ENCODE peak calls at places on chromosomes 7 and 10, in four cellular contexts. One of them, this sample, is unnamed.

GRCh38 chr10:93818086-93818485 is 60.4 kb downstream of the LGI1 start:
- DNase-seq in activated T-helper 1 cell treated with anti-CD3 and anti-CD28 coated beads, Interleukin-2, amount 50 U/mL, for 16 hours: no peak
- DNase-seq in naive thymus-derived CD8-positive, alpha-beta T cell: no peak
- DNase-seq in iPS DF 6.9: no peak
- DNase-seq in this sample: no peak

GRCh38 chr10:25018703-25019102 is 2.3 kb downstream of the THNSL1 start:
- DNase-seq in activated T-helper 1 cell treated with anti-CD3 and anti-CD28 coated beads, Interleukin-2, amount 50 U/mL, for 16 hours: no peak
- DNase-seq in iPS DF 6.9: no peak
- DNase-seq in naive thymus-derived CD8-positive, alpha-beta T cell: no peak
- DNase-seq in this sample: no peak

GRCh38 chr10:104612577-104613205 is 28.4 kb upstream of the SORCS3 start:
- DNase-seq in iPS DF 6.9: no peak
- DNase-seq in activated T-helper 1 cell treated with anti-CD3 and anti-CD28 coated beads, Interleukin-2, amount 50 U/mL, for 16 hours: no peak
- DNase-seq in naive thymus-derived CD8-positive, alpha-beta T cell: no peak
- DNase-seq in this sample: no peak

GRCh38 chr7:30165590-30165989 is 30.8 kb downstream of the MTURN start:
- DNase-seq in naive thymus-derived CD8-positive, alpha-beta T cell: no peak
- DNase-seq in activated T-helper 1 cell treated with anti-CD3 and anti-CD28 coated beads, Interleukin-2, amount 50 U/mL, for 16 hours: no peak
- DNase-seq in iPS DF 6.9: no peak
- DNase-seq in this sample: no peak

GRCh38 chr7:75072978-75073282 is 672 bp downstream of the RCC1L start:
- DNase-seq in activated T-helper 1 cell treated with anti-CD3 and anti-CD28 coated beads, Interleukin-2, amount 50 U/mL, for 16 hours: no peak
- DNase-seq in iPS DF 6.9: no peak
- DNase-seq in naive thymus-derived CD8-positive, alpha-beta T cell: no peak
- DNase-seq in this sample: no peak

GRCh38 chr7:91876391-91877133 is 3.9 kb downstream of the MTERF1 start:
- DNase-seq in naive thymus-derived CD8-positive, alpha-beta T cell: no peak
- DNase-seq in iPS DF 6.9: no peak
- DNase-seq in activated T-helper 1 cell treated with anti-CD3 and anti-CD28 coated beads, Interleukin-2, amount 50 U/mL, for 16 hours: no peak
- DNase-seq in this sample: no peak

GRCh38 chr10:131698232-131698631 is 202.6 kb upstream of the PPP2R2D start:
- DNase-seq in iPS DF 6.9: no peak
- DNase-seq in activated T-helper 1 cell treated with anti-CD3 and anti-CD28 coated beads, Interleukin-2, amount 50 U/mL, for 16 hours: no peak
- DNase-seq in naive thymus-derived CD8-positive, alpha-beta T cell: no peak
- DNase-seq in this sample: no peak

GRCh38 chr10:110414563-110415309 is 83.0 kb upstream of the DUSP5 start:
- DNase-seq in iPS DF 6.9: no peak
- DNase-seq in naive thymus-derived CD8-positive, alpha-beta T cell: peak; percentile 78
- DNase-seq in activated T-helper 1 cell treated with anti-CD3 and anti-CD28 coated beads, Interleukin-2, amount 50 U/mL, for 16 hours: peak; percentile 62
- DNase-seq in this sample: peak; percentile 63

GRCh38 chr7:130491841-130492518 is at the start of gene MEST:
- DNase-seq in iPS DF 6.9: no peak
- DNase-seq in activated T-helper 1 cell treated with anti-CD3 and anti-CD28 coated beads, Interleukin-2, amount 50 U/mL, for 16 hours: no peak
- DNase-seq in naive thymus-derived CD8-positive, alpha-beta T cell: peak; percentile 27
- DNase-seq in this sample: no peak

GRCh38 chr10:59234194-59234593 is 57.8 kb downstream of the PHYHIPL start:
- DNase-seq in naive thymus-derived CD8-positive, alpha-beta T cell: no peak
- DNase-seq in activated T-helper 1 cell treated with anti-CD3 and anti-CD28 coated beads, Interleukin-2, amount 50 U/mL, for 16 hours: no peak
- DNase-seq in iPS DF 6.9: no peak
- DNase-seq in this sample: no peak

GRCh38 chr10:105391670-105392331 is 750.7 kb downstream of the SORCS3 start:
- DNase-seq in activated T-helper 1 cell treated with anti-CD3 and anti-CD28 coated beads, Interleukin-2, amount 50 U/mL, for 16 hours: no peak
- DNase-seq in naive thymus-derived CD8-positive, alpha-beta T cell: no peak
- DNase-seq in iPS DF 6.9: no peak
- DNase-seq in this sample: no peak

GRCh38 chr7:157404845-157405481 is 68.2 kb downstream of the DNAJB6 start:
- DNase-seq in activated T-helper 1 cell treated with anti-CD3 and anti-CD28 coated beads, Interleukin-2, amount 50 U/mL, for 16 hours: no peak
- DNase-seq in naive thymus-derived CD8-positive, alpha-beta T cell: no peak
- DNase-seq in iPS DF 6.9: no peak
- DNase-seq in this sample: no peak

GRCh38 chr10:18294633-18295032 is 154.4 kb downstream of the CACNB2 start:
- DNase-seq in iPS DF 6.9: no peak
- DNase-seq in activated T-helper 1 cell treated with anti-CD3 and anti-CD28 coated beads, Interleukin-2, amount 50 U/mL, for 16 hours: no peak
- DNase-seq in naive thymus-derived CD8-positive, alpha-beta T cell: no peak
- DNase-seq in this sample: no peak

GRCh38 chr7:99244942-99245341 is 27.7 kb upstream of the MYH16 start:
- DNase-seq in naive thymus-derived CD8-positive, alpha-beta T cell: no peak
- DNase-seq in activated T-helper 1 cell treated with anti-CD3 and anti-CD28 coated beads, Interleukin-2, amount 50 U/mL, for 16 hours: no peak
- DNase-seq in iPS DF 6.9: no peak
- DNase-seq in this sample: no peak

GRCh38 chr7:1233328-1234048 is 816 bp downstream of the UNCX start:
- DNase-seq in naive thymus-derived CD8-positive, alpha-beta T cell: no peak
- DNase-seq in activated T-helper 1 cell treated with anti-CD3 and anti-CD28 coated beads, Interleukin-2, amount 50 U/mL, for 16 hours: no peak
- DNase-seq in iPS DF 6.9: no peak
- DNase-seq in this sample: no peak

GRCh38 chr7:155459133-155459866 is 1.4 kb downstream of the EN2 start:
- DNase-seq in naive thymus-derived CD8-positive, alpha-beta T cell: no peak
- DNase-seq in activated T-helper 1 cell treated with anti-CD3 and anti-CD28 coated beads, Interleukin-2, amount 50 U/mL, for 16 hours: no peak
- DNase-seq in iPS DF 6.9: no peak
- DNase-seq in this sample: no peak

GRCh38 chr7:42236266-42237161 is 495 bp downstream of the GLI3 start:
- DNase-seq in iPS DF 6.9: no peak
- DNase-seq in activated T-helper 1 cell treated with anti-CD3 and anti-CD28 coated beads, Interleukin-2, amount 50 U/mL, for 16 hours: no peak
- DNase-seq in naive thymus-derived CD8-positive, alpha-beta T cell: no peak
- DNase-seq in this sample: no peak

GRCh38 chr7:130875265-130875741 is 141.3 kb upstream of the KLF14 start:
- DNase-seq in iPS DF 6.9: peak; percentile 57
- DNase-seq in naive thymus-derived CD8-positive, alpha-beta T cell: peak; percentile 49
- DNase-seq in activated T-helper 1 cell treated with anti-CD3 and anti-CD28 coated beads, Interleukin-2, amount 50 U/mL, for 16 hours: no peak
- DNase-seq in this sample: peak; percentile 4

GRCh38 chr10:89646833-89647570 is 2.0 kb upstream of the PANK1 start:
- DNase-seq in naive thymus-derived CD8-positive, alpha-beta T cell: no peak
- DNase-seq in iPS DF 6.9: no peak
- DNase-seq in activated T-helper 1 cell treated with anti-CD3 and anti-CD28 coated beads, Interleukin-2, amount 50 U/mL, for 16 hours: no peak
- DNase-seq in this sample: no peak

GRCh38 chr10:60960913-60961312 is 16.9 kb upstream of the RHOBTB1 start:
- DNase-seq in naive thymus-derived CD8-positive, alpha-beta T cell: no peak
- DNase-seq in activated T-helper 1 cell treated with anti-CD3 and anti-CD28 coated beads, Interleukin-2, amount 50 U/mL, for 16 hours: no peak
- DNase-seq in iPS DF 6.9: no peak
- DNase-seq in this sample: no peak

GRCh38 chr10:48661441-48661840 is 23.2 kb upstream of the WDFY4 start:
- DNase-seq in naive thymus-derived CD8-positive, alpha-beta T cell: no peak
- DNase-seq in activated T-helper 1 cell treated with anti-CD3 and anti-CD28 coated beads, Interleukin-2, amount 50 U/mL, for 16 hours: no peak
- DNase-seq in iPS DF 6.9: no peak
- DNase-seq in this sample: no peak

GRCh38 chr7:148914208-148914777 is 30.2 kb upstream of the EZH2 start:
- DNase-seq in iPS DF 6.9: no peak
- DNase-seq in activated T-helper 1 cell treated with anti-CD3 and anti-CD28 coated beads, Interleukin-2, amount 50 U/mL, for 16 hours: no peak
- DNase-seq in naive thymus-derived CD8-positive, alpha-beta T cell: no peak
- DNase-seq in this sample: peak; percentile 26

GRCh38 chr10:119812684-119813083 is 60.0 kb downstream of the MCMBP start:
- DNase-seq in naive thymus-derived CD8-positive, alpha-beta T cell: no peak
- DNase-seq in activated T-helper 1 cell treated with anti-CD3 and anti-CD28 coated beads, Interleukin-2, amount 50 U/mL, for 16 hours: no peak
- DNase-seq in iPS DF 6.9: no peak
- DNase-seq in this sample: no peak

GRCh38 chr7:101058355-101058754 is 26.9 kb upstream of the TRIM56 start:
- DNase-seq in iPS DF 6.9: peak; percentile 22
- DNase-seq in naive thymus-derived CD8-positive, alpha-beta T cell: peak; percentile 33
- DNase-seq in activated T-helper 1 cell treated with anti-CD3 and anti-CD28 coated beads, Interleukin-2, amount 50 U/mL, for 16 hours: peak; percentile 15
- DNase-seq in this sample: peak; percentile 5

GRCh38 chr10:57162231-57162630 is 801.2 kb upstream of the ZWINT start:
- DNase-seq in iPS DF 6.9: no peak
- DNase-seq in activated T-helper 1 cell treated with anti-CD3 and anti-CD28 coated beads, Interleukin-2, amount 50 U/mL, for 16 hours: no peak
- DNase-seq in naive thymus-derived CD8-positive, alpha-beta T cell: no peak
- DNase-seq in this sample: no peak

GRCh38 chr7:117186218-117186617 is 136.6 kb downstream of the WNT2 start:
- DNase-seq in iPS DF 6.9: no peak
- DNase-seq in activated T-helper 1 cell treated with anti-CD3 and anti-CD28 coated beads, Interleukin-2, amount 50 U/mL, for 16 hours: no peak
- DNase-seq in naive thymus-derived CD8-positive, alpha-beta T cell: no peak
- DNase-seq in this sample: no peak

GRCh38 chr10:101140084-101140949 is 9.2 kb downstream of the TLX1 start:
- DNase-seq in iPS DF 6.9: no peak
- DNase-seq in naive thymus-derived CD8-positive, alpha-beta T cell: no peak
- DNase-seq in activated T-helper 1 cell treated with anti-CD3 and anti-CD28 coated beads, Interleukin-2, amount 50 U/mL, for 16 hours: no peak
- DNase-seq in this sample: no peak

GRCh38 chr7:30074422-30075030 is 46.3 kb downstream of the PLEKHA8 start:
- DNase-seq in iPS DF 6.9: no peak
- DNase-seq in naive thymus-derived CD8-positive, alpha-beta T cell: no peak
- DNase-seq in activated T-helper 1 cell treated with anti-CD3 and anti-CD28 coated beads, Interleukin-2, amount 50 U/mL, for 16 hours: no peak
- DNase-seq in this sample: no peak

GRCh38 chr7:40827217-40828085 is 692.6 kb downstream of the SUGCT start:
- DNase-seq in activated T-helper 1 cell treated with anti-CD3 and anti-CD28 coated beads, Interleukin-2, amount 50 U/mL, for 16 hours: no peak
- DNase-seq in iPS DF 6.9: no peak
- DNase-seq in naive thymus-derived CD8-positive, alpha-beta T cell: no peak
- DNase-seq in this sample: no peak

GRCh38 chr7:79301419-79301818 is 152.0 kb downstream of the MAGI2 start:
- DNase-seq in naive thymus-derived CD8-positive, alpha-beta T cell: no peak
- DNase-seq in iPS DF 6.9: no peak
- DNase-seq in activated T-helper 1 cell treated with anti-CD3 and anti-CD28 coated beads, Interleukin-2, amount 50 U/mL, for 16 hours: no peak
- DNase-seq in this sample: no peak

GRCh38 chr7:149818536-149818840 is 19.7 kb upstream of the ZNF862 start:
- DNase-seq in activated T-helper 1 cell treated with anti-CD3 and anti-CD28 coated beads, Interleukin-2, amount 50 U/mL, for 16 hours: no peak
- DNase-seq in naive thymus-derived CD8-positive, alpha-beta T cell: no peak
- DNase-seq in iPS DF 6.9: no peak
- DNase-seq in this sample: no peak

GRCh38 chr10:79356104-79356503 is 8.8 kb downstream of the PPIF start:
- DNase-seq in naive thymus-derived CD8-positive, alpha-beta T cell: no peak
- DNase-seq in activated T-helper 1 cell treated with anti-CD3 and anti-CD28 coated beads, Interleukin-2, amount 50 U/mL, for 16 hours: no peak
- DNase-seq in iPS DF 6.9: no peak
- DNase-seq in this sample: no peak

GRCh38 chr10:53843691-53844362 is 957.2 kb downstream of the PCDH15 start:
- DNase-seq in iPS DF 6.9: no peak
- DNase-seq in activated T-helper 1 cell treated with anti-CD3 and anti-CD28 coated beads, Interleukin-2, amount 50 U/mL, for 16 hours: no peak
- DNase-seq in naive thymus-derived CD8-positive, alpha-beta T cell: no peak
- DNase-seq in this sample: no peak

GRCh38 chr10:43981696-43982095 is 333.0 kb upstream of the ZNF32 start:
- DNase-seq in activated T-helper 1 cell treated with anti-CD3 and anti-CD28 coated beads, Interleukin-2, amount 50 U/mL, for 16 hours: no peak
- DNase-seq in naive thymus-derived CD8-positive, alpha-beta T cell: no peak
- DNase-seq in iPS DF 6.9: no peak
- DNase-seq in this sample: no peak

GRCh38 chr7:148527717-148528168 is 62.8 kb upstream of the C7orf33 start:
- DNase-seq in iPS DF 6.9: peak; percentile 82
- DNase-seq in naive thymus-derived CD8-positive, alpha-beta T cell: peak; percentile 79
- DNase-seq in activated T-helper 1 cell treated with anti-CD3 and anti-CD28 coated beads, Interleukin-2, amount 50 U/mL, for 16 hours: peak; percentile 62
- DNase-seq in this sample: peak; percentile 59

GRCh38 chr10:71083457-71083975 is 128.9 kb upstream of the UNC5B start:
- DNase-seq in activated T-helper 1 cell treated with anti-CD3 and anti-CD28 coated beads, Interleukin-2, amount 50 U/mL, for 16 hours: no peak
- DNase-seq in naive thymus-derived CD8-positive, alpha-beta T cell: peak; percentile 11
- DNase-seq in iPS DF 6.9: no peak
- DNase-seq in this sample: no peak

This sample was measured in activated CD4-positive, CD25-positive, alpha-beta regulatory T cell.